ENCODE peak calls at places on chromosome 13, in ten cellular contexts. U is progenitor cell of endocrine pancreas; Q is HS-5; M is activated T-helper 1 cell treated with anti-CD3 and anti-CD28 coated beads, Interleukin-2, amount 50 U/mL, for 16 hours; Z is M059J; G is hypothalamus; Y is mammary epithelial cell; T is T follicular helper cell; H is neural progenitor cell; I is NT2/D1. O is an unnamed sample.
A peak's percentile ranks its signal among the peaks of the same experiment; 100 is the strongest.

GRCh38 chr13:27182844-27183497 is 11.4 kb upstream of the USP12 start:
- DNase-seq in Q (peak; percentile 69), Z (peak; percentile 97), I (no peak), G (no peak), U (no peak), Y (peak; percentile 60), T (no peak), M (no peak), H (no peak), O (no peak)

GRCh38 chr13:53150568-53150967 is 122.0 kb downstream of the OLFM4 start:
- DNase-seq in Y (no peak), G (no peak), T (no peak), H (no peak), Z (peak; percentile 1), I (no peak), U (no peak), Q (no peak), M (no peak), O (peak; percentile 12)

GRCh38 chr13:110433014-110433413 is 125.9 kb downstream of the COL4A2 start:
- DNase-seq in Y (no peak), M (no peak), I (no peak), H (no peak), Z (no peak), Q (no peak), U (no peak), G (no peak), T (no peak), O (no peak)

GRCh38 chr13:51614350-51614786 is 30.1 kb downstream of the WDFY2 start:
- DNase-seq in U (no peak), M (no peak), I (no peak), Y (no peak), Z (no peak), H (no peak), G (no peak), Q (no peak), T (peak; percentile 12), O (no peak)

GRCh38 chr13:111539252-111539651 is 218.8 kb downstream of the TEX29 start:
- DNase-seq in U (no peak), I (no peak), Y (no peak), T (no peak), Z (no peak), Q (no peak), G (no peak), H (no peak), M (no peak), O (no peak)

GRCh38 chr13:35979378-35979911 is 151.7 kb downstream of the DCLK1 start:
- DNase-seq in Y (peak; percentile 50), Z (peak; percentile 93), M (no peak), H (no peak), I (no peak), U (no peak), T (no peak), G (peak; percentile 25), Q (peak; percentile 79), O (peak; percentile 75)

GRCh38 chr13:26050568-26051230 is 1.1 kb downstream of the SHISA2 start:
- DNase-seq in Y (peak; percentile 48), G (no peak), T (no peak), I (no peak), H (peak; percentile 77), M (no peak), U (peak; percentile 52), Z (no peak), Q (no peak), O (no peak)

GRCh38 chr13:20326276-20326675 is 94.2 kb upstream of the GJB6 start:
- DNase-seq in Q (no peak), G (no peak), Y (no peak), T (no peak), Z (no peak), U (no peak), M (no peak), I (no peak), H (no peak), O (no peak)

GRCh38 chr13:40549500-40550094 is 116.8 kb downstream of the FOXO1 start:
- DNase-seq in T (no peak), U (no peak), Q (no peak), I (no peak), Y (no peak), M (no peak), Z (peak; percentile 65), G (no peak), H (no peak), O (no peak)

GRCh38 chr13:29435125-29435911 is 160.2 kb downstream of the SLC7A1 start:
- DNase-seq in Q (peak; percentile 26), I (no peak), G (no peak), H (no peak), Y (peak; percentile 47), M (no peak), U (no peak), Z (peak; percentile 88), T (no peak), O (no peak)

GRCh38 chr13:109256866-109257760 is 529.3 kb downstream of the IRS2 start:
- DNase-seq in Y (peak; percentile 100), T (no peak), H (no peak), G (no peak), Q (peak; percentile 86), U (no peak), Z (peak; percentile 95), I (no peak), M (no peak), O (peak; percentile 99)

O was measured in NCI-H226.